ENCODE peak calls at places on chromosomes 6 and 20, in seven cellular contexts. S is activated naive CD4-positive, alpha-beta T cell treated with anti-CD3 and anti-CD28 coated beads, Interleukin-2, amount 50 U/mL, for 16 hours; K is stimulated activated CD8-positive, alpha-beta memory T cell treated with anti-CD3 and anti-CD28 coated beads, Interleukin-4, amount 100 ng/mL, for 24 hours; P is Ammon's horn; U is CD4-positive, CD25-positive, alpha-beta regulatory T cell; N is GM03348; Y is brain microvascular endothelial cell. C is an unnamed sample.

GRCh38 chr20:38249536-38250310 is 10.8 kb downstream of the KIAA1755 start:
- DNase-seq in Y (no peak), N (peak; percentile 43), K (no peak), P (no peak), U (no peak), S (no peak), C (no peak)

GRCh38 chr6:126170875-126171489 is 168.9 kb upstream of the CENPW start:
- DNase-seq in K (no peak), Y (no peak), N (peak; percentile 36), P (no peak), U (peak; percentile 8), S (no peak), C (no peak)

GRCh38 chr6:143222758-143223334 is 162.2 kb downstream of the AIG1 start:
- DNase-seq in Y (no peak), U (no peak), N (no peak), P (no peak), K (no peak), S (no peak), C (no peak)

GRCh38 chr6:22399693-22400092 is 102.9 kb upstream of the PRL start:
- DNase-seq in P (no peak), U (no peak), N (no peak), Y (peak; percentile 16), S (no peak), K (no peak), C (peak; percentile 47)

GRCh38 chr6:143271024-143271423 is 179.5 kb downstream of the ADAT2 start:
- DNase-seq in Y (peak; percentile 62), K (no peak), U (no peak), P (peak; percentile 73), N (peak; percentile 73), S (no peak), C (peak; percentile 54)

GRCh38 chr6:133894795-133895401 is 6.0 kb downstream of the TCF21 start:
- DNase-seq in K (no peak), U (no peak), S (no peak), P (no peak), Y (no peak), N (no peak), C (no peak)

GRCh38 chr20:49795125-49795424 is 17.6 kb upstream of the SLC9A8 start:
- DNase-seq in N (no peak), U (no peak), P (no peak), S (no peak), K (no peak), Y (no peak), C (no peak)

GRCh38 chr6:75210885-75211739 is 5.3 kb upstream of the COL12A1 start:
- DNase-seq in Y (peak; percentile 68), S (peak; percentile 32), U (peak; percentile 65), P (peak; percentile 86), K (no peak), N (peak; percentile 56), C (peak; percentile 22)

GRCh38 chr20:10863337-10864060 is 189.7 kb upstream of the JAG1 start:
- DNase-seq in U (no peak), N (peak; percentile 66), S (no peak), P (peak; percentile 18), Y (peak; percentile 79), K (no peak), C (peak; percentile 88)

GRCh38 chr6:106099235-106099537 is 13.1 kb downstream of the PRDM1 start:
- DNase-seq in S (no peak), P (no peak), Y (no peak), K (no peak), U (no peak), N (no peak), C (no peak)

GRCh38 chr6:158047120-158047518 is 65.5 kb downstream of the SYNJ2 start:
- DNase-seq in S (peak; percentile 66), Y (peak; percentile 57), P (peak; percentile 58), N (peak; percentile 60), K (peak; percentile 54), U (no peak), C (peak; percentile 90)

GRCh38 chr6:143441680-143442359 is 8.7 kb downstream of the ADAT2 start:
- DNase-seq in K (no peak), Y (peak; percentile 55), P (no peak), U (peak; percentile 53), N (no peak), S (no peak), C (no peak)

GRCh38 chr6:90319044-90319443 is 22.4 kb upstream of the BACH2 start:
- DNase-seq in K (no peak), Y (no peak), U (no peak), P (peak; percentile 28), S (no peak), N (no peak), C (no peak)

GRCh38 chr6:105348897-105349296 is 54.0 kb downstream of the PREP start:
- DNase-seq in S (no peak), U (no peak), K (no peak), Y (no peak), P (no peak), N (no peak), C (no peak)

GRCh38 chr6:46098678-46099077 is 31.1 kb upstream of the ENPP4 start:
- DNase-seq in Y (no peak), S (no peak), P (peak; percentile 82), U (no peak), K (no peak), N (no peak), C (no peak)

GRCh38 chr6:168600381-168600780 is 159.4 kb downstream of the SMOC2 start:
- DNase-seq in U (no peak), P (no peak), S (no peak), N (no peak), Y (no peak), K (no peak), C (no peak)

GRCh38 chr6:170147832-170148708 is 142.8 kb downstream of the DLL1 start:
- DNase-seq in K (peak; percentile 61), Y (no peak), S (peak; percentile 30), P (peak; percentile 32), N (no peak), U (peak; percentile 45), C (no peak)